ENCODE peak calls at places on chromosomes 12 and 14, in eight cellular contexts. H, I, X, N, G, Q, C and M are unnamed samples.

GRCh38 chr14:96091941-96092411 is 52.8 kb downstream of the C14orf132 start:
- DNase-seq in Q (no peak), I (peak), H (no peak), N (peak), X (no peak), G (no peak), C (peak), M (no peak)

GRCh38 chr12:27810756-27811155 is 30.7 kb upstream of the MANSC4 start:
- DNase-seq in Q (peak), G (no peak), C (no peak), I (no peak), N (no peak), X (no peak), H (no peak), M (no peak)

GRCh38 chr14:105196228-105196960 is 15.3 kb upstream of the NUDT14 start:
- DNase-seq in Q (no peak), H (no peak), G (peak), C (peak), I (peak), X (no peak), N (no peak), M (peak)

GRCh38 chr14:24067133-24068082 is 4.0 kb upstream of the CPNE6 start:
- DNase-seq in G (no peak), I (no peak), H (no peak), Q (no peak), N (no peak), C (no peak), X (no peak), M (no peak)

GRCh38 chr14:103257211-103257962 is 76.7 kb upstream of the EIF5 start:
- DNase-seq in I (no peak), Q (no peak), N (peak), G (no peak), X (no peak), C (no peak), H (no peak), M (no peak)

GRCh38 chr12:48285751-48286650 is 64.7 kb downstream of the ZNF641 start:
- DNase-seq in Q (no peak), I (no peak), N (no peak), C (no peak), G (no peak), H (no peak), X (no peak), M (no peak)

GRCh38 chr12:12741705-12742104 is 24.5 kb downstream of the CDKN1B start:
- DNase-seq in G (peak), Q (no peak), I (no peak), C (no peak), N (no peak), H (no peak), X (no peak), M (no peak)

GRCh38 chr12:124816295-124816854 is 47.3 kb downstream of the SCARB1 start:
- DNase-seq in N (no peak), C (no peak), G (no peak), H (no peak), Q (no peak), X (no peak), I (no peak), M (no peak)

GRCh38 chr12:30110970-30111586 is 327.3 kb upstream of the TMTC1 start:
- DNase-seq in H (no peak), Q (no peak), N (peak), C (no peak), G (peak), X (no peak), I (no peak), M (no peak)